ENCODE peak calls at places on chromosomes 1 and 21, in five cellular contexts. A is CD8-positive, alpha-beta T cell; Y is fibroblast of mammary gland; M is dorsolateral prefrontal cortex; I is glutamatergic neuron. W is an unnamed sample.

GRCh38 chr1:81158592-81158991 is 642.1 kb upstream of the ADGRL2 start:
- DNase-seq in A (no peak), Y (peak; percentile 17), M (no peak), I (no peak), W (no peak)

GRCh38 chr1:212664409-212665199 is 35.0 kb downstream of the BATF3 start:
- DNase-seq in A (no peak), Y (no peak), M (no peak), I (no peak), W (no peak)

GRCh38 chr21:42320791-42321190 is 5.6 kb upstream of the TFF3 start:
- DNase-seq in A (no peak), Y (no peak), M (no peak), I (no peak), W (no peak)

GRCh38 chr1:30407030-30407861 is 316.1 kb downstream of the MATN1 start:
- DNase-seq in A (no peak), Y (no peak), M (no peak), I (no peak), W (no peak)

GRCh38 chr1:246587606-246588005 is 21.4 kb downstream of the CNST start:
- DNase-seq in A (no peak), Y (peak; percentile 74), M (no peak), I (no peak), W (peak; percentile 52)

GRCh38 chr1:58783090-58783992 is 506 bp downstream of the JUN start:
- DNase-seq in A (peak; percentile 31), Y (peak; percentile 34), M (peak; percentile 65), I (peak; percentile 57), W (no peak)

GRCh38 chr21:31974454-31974985 is 101.7 kb downstream of the HUNK start:
- DNase-seq in A (peak; percentile 16), Y (no peak), M (no peak), I (no peak), W (no peak)

GRCh38 chr1:207863893-207864535 is 46.9 kb downstream of the CD34 start:
- DNase-seq in A (peak; percentile 36), Y (no peak), M (no peak), I (no peak), W (no peak)

GRCh38 chr1:66767590-66767989 is 15.3 kb downstream of the DYNLT5 start:
- DNase-seq in A (no peak), Y (no peak), M (no peak), I (no peak), W (no peak)

GRCh38 chr1:33560680-33561079 is 88.2 kb downstream of the ZSCAN20 start:
- DNase-seq in A (no peak), Y (peak; percentile 27), M (no peak), I (no peak), W (peak; percentile 28)

GRCh38 chr1:91611498-91611917 is 110.9 kb downstream of the CDC7 start:
- DNase-seq in A (no peak), Y (peak; percentile 39), M (no peak), I (peak; percentile 22), W (peak; percentile 72)

GRCh38 chr1:151984313-151984956 is 9.2 kb downstream of the S100A10 start:
- DNase-seq in A (no peak), Y (no peak), M (no peak), I (no peak), W (no peak)

DNA sequence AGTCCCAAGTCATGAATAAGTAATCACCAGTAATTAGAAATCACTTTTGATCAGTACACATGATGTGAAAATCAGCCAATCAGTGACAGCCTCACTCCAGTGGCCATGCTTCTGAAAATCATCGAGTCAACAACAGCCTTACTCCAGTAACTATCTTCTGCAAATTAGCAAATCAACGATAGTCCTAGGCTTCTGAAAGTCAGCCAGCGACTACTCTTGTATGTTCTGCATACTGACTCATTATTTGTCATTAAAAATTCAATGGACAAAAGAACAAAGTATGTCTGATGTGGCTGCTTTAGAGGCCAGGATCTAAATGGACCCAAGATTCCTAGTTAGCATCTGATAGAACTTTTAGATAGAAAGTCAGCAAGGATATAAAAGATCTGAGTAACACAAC is 102.5 kb downstream of the GPR52 start:
- DNase-seq in A (no peak), Y (peak; percentile 50), M (no peak), I (no peak), W (peak; percentile 30)
- TF ChIP-seq CTCF in A (no peak), Y (no peak), M (no peak), I (no peak), W (no peak)

DNA sequence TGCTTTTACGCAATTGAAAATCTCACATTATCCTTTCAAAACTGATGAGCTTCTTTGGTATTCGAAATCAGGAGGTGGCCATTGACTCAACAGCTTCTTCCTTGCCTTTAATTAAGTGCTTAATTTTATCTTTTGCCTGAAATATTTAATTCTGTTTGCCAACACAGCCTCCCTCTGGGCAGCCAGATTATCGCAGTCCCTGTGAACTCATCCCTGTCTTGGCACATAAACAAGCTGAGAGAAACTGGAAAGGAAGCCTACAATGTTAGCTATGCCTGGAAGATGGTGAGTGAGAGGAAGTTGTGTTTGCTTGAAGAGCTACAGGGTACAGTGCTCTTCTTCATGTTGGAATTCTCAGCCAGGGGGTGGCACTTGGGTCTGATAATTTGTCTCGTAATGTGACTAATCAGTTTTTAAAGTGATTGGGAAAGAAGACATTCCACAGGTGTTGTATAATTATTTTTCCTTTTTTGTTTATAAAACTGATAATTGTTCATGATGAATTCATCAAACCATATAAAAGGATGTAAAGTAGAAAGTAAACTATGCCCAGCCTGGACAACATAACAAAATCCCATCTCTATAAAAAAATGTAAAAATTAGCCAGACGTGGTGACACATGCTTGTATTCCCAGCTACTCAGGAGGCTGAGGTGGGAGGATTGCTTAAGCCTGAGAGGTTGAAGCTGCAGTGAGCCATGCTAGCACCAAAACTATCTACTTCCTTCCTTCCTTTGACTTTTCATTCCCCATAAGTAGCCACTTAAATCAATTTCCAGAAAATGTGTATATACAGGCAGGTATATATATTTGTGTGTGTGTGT is 90.1 kb upstream of the RAVER2 start:
- DNase-seq in A (no peak), Y (peak; percentile 51), M (no peak), I (no peak), W (peak; percentile 35)
- TF ChIP-seq CTCF in A (no peak), Y (peak; percentile 18), M (no peak), I (no peak), W (no peak)

GRCh38 chr1:181104042-181104789 is 15.7 kb downstream of the IER5 start:
- DNase-seq in A (no peak), Y (no peak), M (no peak), I (no peak), W (no peak)
- TF ChIP-seq CTCF in A (no peak), Y (peak; percentile 1), M (no peak), I (no peak), W (no peak)

DNA sequence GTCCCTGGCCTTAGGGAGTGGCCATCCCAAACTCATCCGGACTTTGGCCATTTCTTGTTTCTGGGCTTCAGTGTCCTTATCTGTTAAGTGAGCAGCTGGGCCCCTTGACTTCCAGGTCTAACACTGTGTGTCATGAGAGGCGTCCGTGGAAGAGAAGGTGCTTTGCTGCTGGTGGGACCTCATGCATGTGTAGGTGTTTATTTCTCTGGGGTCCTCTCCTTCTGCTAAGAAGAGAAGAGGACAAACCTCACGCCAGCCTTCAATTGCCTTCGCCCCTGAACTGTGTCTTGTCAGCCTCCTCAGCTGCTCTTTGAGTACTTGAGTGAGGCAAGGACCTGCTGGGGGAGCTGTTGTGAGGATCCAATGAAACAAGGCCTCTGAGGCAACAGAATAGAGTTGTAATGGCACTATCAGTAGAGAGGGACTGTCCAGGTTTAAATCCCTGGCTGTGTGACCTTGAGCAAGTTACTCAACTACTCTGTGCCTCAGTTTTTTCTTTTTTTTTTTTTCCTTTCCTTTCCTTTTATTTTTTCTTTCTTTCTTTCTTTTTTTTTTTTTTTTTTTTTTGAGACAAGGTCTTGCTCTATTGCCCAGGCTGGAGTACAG is 72.4 kb downstream of the RUNX3 start:
- DNase-seq in A (no peak), Y (no peak), M (no peak), I (no peak), W (no peak)
- TF ChIP-seq CTCF in A (no peak), Y (no peak), M (no peak), I (no peak), W (peak; percentile 0)

DNA sequence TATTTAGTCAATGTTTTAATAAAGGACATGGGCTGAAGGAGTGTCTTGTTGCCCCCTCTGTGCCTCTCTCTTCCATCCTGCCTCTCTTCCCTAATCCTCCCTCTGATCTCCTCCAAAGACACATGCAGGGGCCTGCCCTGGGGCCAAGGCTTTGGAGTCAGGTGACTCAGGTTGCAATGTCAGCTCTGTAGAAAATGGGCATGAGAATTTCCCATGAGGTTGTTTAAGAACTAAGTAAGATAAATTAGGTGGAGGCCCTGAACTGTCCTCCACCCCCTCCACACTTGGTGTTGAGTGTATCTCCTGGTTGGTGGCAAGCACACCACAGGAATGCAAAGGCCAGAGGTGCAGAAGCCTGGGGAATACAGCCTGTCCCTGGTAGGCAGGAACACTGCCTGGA is 63.9 kb upstream of the GRIK3 start:
- DNase-seq in A (no peak), Y (no peak), M (no peak), I (no peak), W (peak; percentile 8)
- TF ChIP-seq CTCF in A (no peak), Y (no peak), M (no peak), I (no peak), W (no peak)

DNA sequence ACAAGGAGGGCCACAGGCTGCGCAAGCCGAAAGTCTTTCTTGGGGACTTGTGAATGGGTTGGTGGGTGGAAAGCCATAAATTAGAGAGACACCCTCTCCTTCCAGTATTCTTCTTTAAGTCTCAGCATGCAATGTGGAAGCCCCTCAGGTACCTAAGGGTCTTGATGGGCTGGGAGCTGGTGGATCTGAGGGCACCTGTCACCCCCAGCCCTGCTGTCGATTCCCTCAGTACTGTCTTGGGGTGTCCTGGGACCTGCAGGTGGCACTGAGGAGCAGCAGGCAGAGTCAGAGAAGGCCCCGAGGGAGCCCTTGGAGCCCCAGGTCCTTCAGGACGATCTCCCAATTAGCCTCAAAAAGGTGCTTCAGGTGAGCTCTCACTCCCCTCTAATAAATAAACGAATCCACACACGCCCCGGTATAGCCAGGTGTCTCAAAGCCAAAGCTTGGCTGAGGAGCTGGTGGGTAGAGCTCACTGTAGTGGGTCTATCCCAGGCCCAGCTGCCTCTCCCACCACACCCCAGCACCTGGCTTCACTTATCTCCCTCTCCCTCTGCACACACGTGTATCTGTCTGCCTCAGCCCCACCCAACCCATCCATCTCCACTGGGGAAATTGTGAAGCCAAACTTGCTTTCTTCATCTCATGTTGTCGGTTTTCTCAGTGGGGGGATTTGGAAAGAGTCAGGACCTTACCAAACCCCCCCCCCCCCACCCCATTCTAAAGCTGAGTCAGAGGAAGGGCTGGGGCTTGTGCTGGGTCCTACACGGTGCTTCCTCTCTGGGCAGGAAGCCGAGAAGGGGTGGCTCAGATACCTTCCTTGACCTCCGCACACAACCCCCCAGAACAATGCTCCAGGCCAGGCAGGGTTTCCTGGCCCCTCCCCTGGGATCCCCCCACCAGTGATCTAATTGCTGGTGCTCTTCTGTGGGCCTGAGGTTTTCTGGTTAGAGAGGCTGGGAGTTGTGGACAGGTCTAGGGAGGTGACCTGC is 1.6 kb downstream of the ADAM15 start:
- DNase-seq in A (no peak), Y (no peak), M (no peak), I (no peak), W (peak; percentile 42)
- TF ChIP-seq CTCF in A (no peak), Y (peak; percentile 14), M (no peak), I (no peak), W (peak; percentile 72)

GRCh38 chr1:206739411-206740076 is 31.0 kb upstream of the IL19 start:
- DNase-seq in A (no peak), Y (no peak), M (no peak), I (no peak), W (peak; percentile 12)

GRCh38 chr1:206742702-206743383 is 27.7 kb upstream of the IL19 start:
- DNase-seq in A (no peak), Y (no peak), M (no peak), I (no peak), W (no peak)

GRCh38 chr1:206737729-206738222 is 32.8 kb upstream of the IL19 start:
- DNase-seq in A (no peak), Y (no peak), M (no peak), I (no peak), W (no peak)

GRCh38 chr1:206738370-206739366 is 31.9 kb upstream of the IL19 start:
- DNase-seq in A (no peak), Y (peak; percentile 27), M (no peak), I (no peak), W (peak; percentile 51)

GRCh38 chr1:206741142-206741701 is 29.4 kb upstream of the IL19 start:
- DNase-seq in A (no peak), Y (no peak), M (no peak), I (no peak), W (no peak)
- TF ChIP-seq CTCF in A (no peak), Y (no peak), M (no peak), I (no peak), W (no peak)

W was measured in bronchial epithelial cell.